ENCODE peak calls at places on chromosomes 16 and 17, in nine cellular contexts. One of them, this sample, is unnamed.
A peak's percentile ranks its signal among the peaks of the same experiment; 100 is the strongest.

GRCh38 chr16:14015948-14016347 is 55.2 kb upstream of the MRTFB start:
- DNase-seq in left ventricle myocardium inferior: no peak
- DNase-seq in ovary: no peak
- DNase-seq in tibial artery: peak; percentile 72
- DNase-seq in stomach: no peak
- DNase-seq in HFF-Myc: peak; percentile 89
- DNase-seq in adrenal gland: peak; percentile 61
- DNase-seq in kidney epithelial cell: peak; percentile 64
- DNase-seq in uterus: peak; percentile 44
- DNase-seq in this sample: no peak

GRCh38 chr16:28863929-28864886 is 565 bp downstream of the SH2B1 start:
- DNase-seq in HFF-Myc: no peak
- DNase-seq in ovary: peak; percentile 47
- DNase-seq in adrenal gland: peak; percentile 54
- DNase-seq in left ventricle myocardium inferior: no peak
- DNase-seq in tibial artery: no peak
- DNase-seq in kidney epithelial cell: no peak
- DNase-seq in uterus: peak; percentile 40
- DNase-seq in stomach: no peak
- DNase-seq in this sample: peak; percentile 34

GRCh38 chr16:56672761-56673536 is 3.3 kb downstream of the MT1H start:
- DNase-seq in uterus: no peak
- DNase-seq in left ventricle myocardium inferior: no peak
- DNase-seq in kidney epithelial cell: no peak
- DNase-seq in adrenal gland: no peak
- DNase-seq in ovary: no peak
- DNase-seq in stomach: no peak
- DNase-seq in HFF-Myc: no peak
- DNase-seq in tibial artery: no peak
- DNase-seq in this sample: no peak

GRCh38 chr17:11296994-11297393 is 56.0 kb downstream of the SHISA6 start:
- DNase-seq in uterus: no peak
- DNase-seq in tibial artery: no peak
- DNase-seq in ovary: no peak
- DNase-seq in stomach: no peak
- DNase-seq in left ventricle myocardium inferior: no peak
- DNase-seq in HFF-Myc: no peak
- DNase-seq in adrenal gland: no peak
- DNase-seq in kidney epithelial cell: no peak
- DNase-seq in this sample: no peak

GRCh38 chr16:73713817-73714495 is 582.7 kb upstream of the PSMD7 start:
- DNase-seq in uterus: no peak
- DNase-seq in HFF-Myc: no peak
- DNase-seq in tibial artery: no peak
- DNase-seq in adrenal gland: peak; percentile 62
- DNase-seq in stomach: no peak
- DNase-seq in left ventricle myocardium inferior: no peak
- DNase-seq in ovary: no peak
- DNase-seq in kidney epithelial cell: no peak
- DNase-seq in this sample: no peak

GRCh38 chr17:8724451-8724850 is 20.2 kb downstream of the CCDC42 start:
- DNase-seq in adrenal gland: no peak
- DNase-seq in left ventricle myocardium inferior: no peak
- DNase-seq in ovary: no peak
- DNase-seq in HFF-Myc: no peak
- DNase-seq in tibial artery: peak; percentile 48
- DNase-seq in kidney epithelial cell: no peak
- DNase-seq in stomach: no peak
- DNase-seq in uterus: no peak
- DNase-seq in this sample: no peak

GRCh38 chr16:1043831-1044514 is 28.6 kb upstream of the SSTR5 start:
- DNase-seq in ovary: no peak
- DNase-seq in kidney epithelial cell: no peak
- DNase-seq in left ventricle myocardium inferior: no peak
- DNase-seq in tibial artery: no peak
- DNase-seq in HFF-Myc: no peak
- DNase-seq in adrenal gland: no peak
- DNase-seq in stomach: no peak
- DNase-seq in uterus: no peak
- DNase-seq in this sample: no peak

GRCh38 chr17:59859444-59860025 is 33.2 kb downstream of the TUBD1 start:
- DNase-seq in ovary: no peak
- DNase-seq in left ventricle myocardium inferior: no peak
- DNase-seq in uterus: no peak
- DNase-seq in adrenal gland: no peak
- DNase-seq in kidney epithelial cell: no peak
- DNase-seq in HFF-Myc: no peak
- DNase-seq in tibial artery: no peak
- DNase-seq in stomach: no peak
- DNase-seq in this sample: no peak

GRCh38 chr17:27577884-27578717 is 52.9 kb upstream of the LGALS9 start:
- DNase-seq in uterus: peak; percentile 42
- DNase-seq in tibial artery: peak; percentile 77
- DNase-seq in kidney epithelial cell: no peak
- DNase-seq in ovary: no peak
- DNase-seq in HFF-Myc: no peak
- DNase-seq in left ventricle myocardium inferior: peak; percentile 46
- DNase-seq in stomach: no peak
- DNase-seq in adrenal gland: peak; percentile 88
- DNase-seq in this sample: peak; percentile 96

GRCh38 chr16:740459-740763 is 386 bp downstream of the CIAO3 start:
- DNase-seq in ovary: no peak
- DNase-seq in tibial artery: no peak
- DNase-seq in stomach: no peak
- DNase-seq in uterus: no peak
- DNase-seq in HFF-Myc: no peak
- DNase-seq in adrenal gland: no peak
- DNase-seq in kidney epithelial cell: no peak
- DNase-seq in left ventricle myocardium inferior: no peak
- DNase-seq in this sample: no peak

GRCh38 chr16:54936086-54936978 is 5.7 kb downstream of the IRX5 start:
- DNase-seq in stomach: no peak
- DNase-seq in adrenal gland: no peak
- DNase-seq in left ventricle myocardium inferior: no peak
- DNase-seq in uterus: no peak
- DNase-seq in ovary: no peak
- DNase-seq in kidney epithelial cell: no peak
- DNase-seq in tibial artery: no peak
- DNase-seq in HFF-Myc: no peak
- DNase-seq in this sample: no peak

GRCh38 chr17:70947636-70948565 is 778.6 kb downstream of the KCNJ2 start:
- DNase-seq in HFF-Myc: no peak
- DNase-seq in stomach: no peak
- DNase-seq in tibial artery: no peak
- DNase-seq in kidney epithelial cell: no peak
- DNase-seq in adrenal gland: no peak
- DNase-seq in uterus: no peak
- DNase-seq in left ventricle myocardium inferior: no peak
- DNase-seq in ovary: no peak
- DNase-seq in this sample: no peak

GRCh38 chr16:19698480-19699465 is 19.3 kb downstream of the KNOP1 start:
- DNase-seq in tibial artery: no peak
- DNase-seq in kidney epithelial cell: no peak
- DNase-seq in HFF-Myc: no peak
- DNase-seq in ovary: no peak
- DNase-seq in stomach: no peak
- DNase-seq in adrenal gland: peak; percentile 55
- DNase-seq in left ventricle myocardium inferior: no peak
- DNase-seq in uterus: no peak
- DNase-seq in this sample: no peak

GRCh38 chr17:49647256-49647585 is 30.7 kb downstream of the SPOP start:
- DNase-seq in ovary: no peak
- DNase-seq in kidney epithelial cell: no peak
- DNase-seq in stomach: no peak
- DNase-seq in tibial artery: no peak
- DNase-seq in adrenal gland: no peak
- DNase-seq in HFF-Myc: no peak
- DNase-seq in uterus: no peak
- DNase-seq in left ventricle myocardium inferior: no peak
- DNase-seq in this sample: no peak
- H3K4me3 ChIP-seq in ovary: no peak overlapping the region
- H3K4me3 ChIP-seq in kidney epithelial cell: no peak overlapping the region
- H3K4me3 ChIP-seq in stomach: no peak overlapping the region
- H3K4me3 ChIP-seq in tibial artery: peak overlapping the region; percentile 37
- H3K4me3 ChIP-seq in adrenal gland: no peak overlapping the region
- H3K4me3 ChIP-seq in HFF-Myc: no peak overlapping the region
- H3K4me3 ChIP-seq in uterus: no peak overlapping the region
- H3K4me3 ChIP-seq in left ventricle myocardium inferior: no peak overlapping the region
- H3K4me3 ChIP-seq in this sample: no peak overlapping the region

DNA sequence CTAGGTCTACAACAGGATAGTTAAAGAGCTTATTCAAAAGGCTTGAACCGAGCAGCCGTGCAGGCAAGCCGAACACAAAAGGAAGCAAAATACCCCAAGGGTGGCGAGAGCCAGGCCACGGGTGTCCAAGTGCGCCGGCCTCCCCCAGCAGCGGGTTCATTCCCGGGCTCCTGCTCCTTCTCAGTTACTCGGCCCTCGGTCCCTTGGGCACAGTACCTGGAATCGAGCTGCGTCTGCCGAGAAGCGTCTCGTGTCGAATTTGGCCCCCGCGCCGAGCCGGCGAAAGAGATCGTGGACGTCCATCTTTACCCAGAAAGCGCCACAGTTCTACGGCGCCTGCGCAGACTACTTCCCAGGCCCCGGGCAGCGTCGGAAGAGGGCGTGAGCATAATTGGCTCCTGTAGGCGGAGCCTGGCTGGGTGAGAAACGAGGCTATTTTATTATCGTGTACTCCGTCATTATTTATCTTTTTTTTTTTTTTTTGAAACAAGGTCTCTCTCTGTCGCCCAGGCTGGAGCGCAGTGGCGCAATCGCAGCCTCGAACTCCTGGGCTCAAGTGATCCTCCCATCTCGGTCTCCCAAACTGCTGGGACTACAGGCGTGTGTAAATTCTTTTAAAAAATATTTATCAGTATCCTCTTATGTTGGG is at the start of gene DDX52:
- DNase-seq in stomach: peak; percentile 96
- DNase-seq in HFF-Myc: peak; percentile 79
- DNase-seq in adrenal gland: peak; percentile 95
- DNase-seq in left ventricle myocardium inferior: peak; percentile 92
- DNase-seq in tibial artery: peak; percentile 95
- DNase-seq in ovary: peak; percentile 88
- DNase-seq in uterus: peak; percentile 92
- DNase-seq in kidney epithelial cell: peak; percentile 78
- DNase-seq in this sample: peak; percentile 56
- TF ChIP-seq CTCF in stomach: no peak
- TF ChIP-seq CTCF in HFF-Myc: no peak
- TF ChIP-seq CTCF in adrenal gland: no peak
- TF ChIP-seq CTCF in left ventricle myocardium inferior: peak; percentile 26
- TF ChIP-seq CTCF in tibial artery: no peak
- TF ChIP-seq CTCF in ovary: peak; percentile 17
- TF ChIP-seq CTCF in uterus: no peak
- TF ChIP-seq CTCF in kidney epithelial cell: no peak
- TF ChIP-seq CTCF in this sample: peak; percentile 19

GRCh38 chr17:77501751-77502625 is 361.2 kb downstream of the SEC14L1 start:
- DNase-seq in stomach: no peak
- DNase-seq in adrenal gland: no peak
- DNase-seq in tibial artery: peak; percentile 43
- DNase-seq in HFF-Myc: no peak
- DNase-seq in ovary: no peak
- DNase-seq in kidney epithelial cell: no peak
- DNase-seq in left ventricle myocardium inferior: no peak
- DNase-seq in uterus: peak; percentile 10
- DNase-seq in this sample: no peak

GRCh38 chr17:77501101-77501566 is 360.4 kb downstream of the SEC14L1 start:
- DNase-seq in uterus: peak; percentile 12
- DNase-seq in adrenal gland: no peak
- DNase-seq in left ventricle myocardium inferior: no peak
- DNase-seq in stomach: no peak
- DNase-seq in kidney epithelial cell: no peak
- DNase-seq in ovary: no peak
- DNase-seq in tibial artery: peak; percentile 61
- DNase-seq in HFF-Myc: no peak
- DNase-seq in this sample: no peak

GRCh38 chr17:77503916-77504651 is 363.3 kb downstream of the SEC14L1 start:
- DNase-seq in kidney epithelial cell: no peak
- DNase-seq in adrenal gland: no peak
- DNase-seq in tibial artery: peak; percentile 59
- DNase-seq in left ventricle myocardium inferior: no peak
- DNase-seq in ovary: no peak
- DNase-seq in uterus: peak; percentile 9
- DNase-seq in stomach: no peak
- DNase-seq in HFF-Myc: no peak
- DNase-seq in this sample: no peak

GRCh38 chr17:77503293-77503655 is 362.5 kb downstream of the SEC14L1 start:
- DNase-seq in stomach: no peak
- DNase-seq in ovary: no peak
- DNase-seq in uterus: peak; percentile 9
- DNase-seq in adrenal gland: no peak
- DNase-seq in kidney epithelial cell: no peak
- DNase-seq in HFF-Myc: no peak
- DNase-seq in left ventricle myocardium inferior: no peak
- DNase-seq in tibial artery: peak; percentile 43
- DNase-seq in this sample: no peak

GRCh38 chr17:77502626-77503292 is 362.0 kb downstream of the SEC14L1 start:
- DNase-seq in adrenal gland: no peak
- DNase-seq in kidney epithelial cell: no peak
- DNase-seq in uterus: peak; percentile 13
- DNase-seq in HFF-Myc: no peak
- DNase-seq in ovary: no peak
- DNase-seq in tibial artery: peak; percentile 44
- DNase-seq in stomach: no peak
- DNase-seq in left ventricle myocardium inferior: no peak
- DNase-seq in this sample: no peak
- H3K4me3 ChIP-seq in adrenal gland: no peak overlapping the region
- H3K4me3 ChIP-seq in kidney epithelial cell: no peak overlapping the region
- H3K4me3 ChIP-seq in uterus: no peak overlapping the region
- H3K4me3 ChIP-seq in HFF-Myc: no peak overlapping the region
- H3K4me3 ChIP-seq in ovary: no peak overlapping the region
- H3K4me3 ChIP-seq in tibial artery: no peak overlapping the region
- H3K4me3 ChIP-seq in stomach: no peak overlapping the region
- H3K4me3 ChIP-seq in left ventricle myocardium inferior: no peak overlapping the region
- H3K4me3 ChIP-seq in this sample: no peak overlapping the region

DNA sequence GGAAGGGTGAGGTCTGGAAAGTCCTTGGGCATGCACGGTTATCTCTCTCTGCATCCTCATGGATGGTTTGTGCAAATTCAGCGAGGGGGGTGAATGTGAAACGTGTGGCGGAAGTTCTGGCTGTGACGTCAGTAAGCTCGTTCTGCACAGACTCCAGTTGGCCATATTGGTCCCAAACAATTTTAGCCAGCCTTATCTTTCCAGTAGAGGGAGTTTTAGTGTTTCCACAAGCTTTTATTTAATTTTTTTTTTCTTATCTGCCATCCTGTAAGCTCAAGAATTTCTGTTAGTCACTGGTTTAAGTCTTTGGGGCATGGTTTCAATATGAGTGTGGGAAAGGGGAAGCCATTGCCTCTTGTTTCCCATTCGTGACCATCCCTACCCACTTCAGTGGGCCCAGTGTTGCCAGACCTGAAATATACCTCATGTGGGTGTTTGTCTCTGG is 39.0 kb downstream of the HLF start:
- DNase-seq in HFF-Myc: no peak
- DNase-seq in left ventricle myocardium inferior: no peak
- DNase-seq in ovary: no peak
- DNase-seq in stomach: no peak
- DNase-seq in tibial artery: no peak
- DNase-seq in adrenal gland: peak; percentile 41
- DNase-seq in kidney epithelial cell: no peak
- DNase-seq in uterus: no peak
- DNase-seq in this sample: no peak
- TF ChIP-seq CTCF in HFF-Myc: no peak
- TF ChIP-seq CTCF in left ventricle myocardium inferior: no peak
- TF ChIP-seq CTCF in ovary: no peak
- TF ChIP-seq CTCF in stomach: no peak
- TF ChIP-seq CTCF in tibial artery: no peak
- TF ChIP-seq CTCF in adrenal gland: peak; percentile 31
- TF ChIP-seq CTCF in kidney epithelial cell: no peak
- TF ChIP-seq CTCF in uterus: no peak
- TF ChIP-seq CTCF in this sample: peak; percentile 39

This sample was measured in retinal pigment epithelial cell.